ENCODE peak calls at places on chromosomes 7 and 10, in six cellular contexts. G is NCI-H345, U is omental fat pad, Y is coronary artery, J is HAP-1, E is T-helper 9 cell. V is an unnamed sample.

GRCh38 chr10:6114758-6115410 is 26.1 kb downstream of the RBM17 start:
- DNase-seq in E (no peak), U (no peak), G (no peak), J (no peak), Y (no peak), V (no peak)

GRCh38 chr7:114650491-114650890 is 235.9 kb downstream of the FOXP2 start:
- DNase-seq in U (no peak), E (no peak), Y (no peak), G (peak; percentile 13), J (no peak), V (no peak)

GRCh38 chr10:126663328-126663727 is 7.2 kb downstream of the C10orf90 start:
- DNase-seq in J (no peak), E (no peak), Y (no peak), U (no peak), G (no peak), V (no peak)

GRCh38 chr7:21192662-21193061 is 235.2 kb upstream of the SP4 start:
- DNase-seq in U (no peak), J (no peak), G (no peak), Y (no peak), E (no peak), V (no peak)

GRCh38 chr7:1852781-1853618 is 182.9 kb downstream of the ELFN1 start:
- DNase-seq in J (no peak), G (no peak), U (no peak), E (no peak), Y (peak; percentile 64), V (no peak)

GRCh38 chr7:158017226-158018060 is 570.2 kb downstream of the PTPRN2 start:
- DNase-seq in U (no peak), Y (peak; percentile 52), G (peak; percentile 59), E (no peak), J (peak; percentile 46), V (no peak)

GRCh38 chr7:122310119-122311021 is 5.8 kb upstream of the FEZF1 start:
- DNase-seq in J (peak; percentile 83), Y (no peak), U (no peak), E (no peak), G (no peak), V (no peak)

GRCh38 chr10:61464461-61465215 is 11.5 kb upstream of the TMEM26 start:
- DNase-seq in J (no peak), U (no peak), E (no peak), G (no peak), Y (no peak), V (no peak)

GRCh38 chr7:50353201-50353600 is 48.7 kb downstream of the IKZF1 start:
- DNase-seq in Y (no peak), U (no peak), G (no peak), E (no peak), J (no peak), V (no peak)

GRCh38 chr7:116384936-116385635 is 114.5 kb upstream of the CAV2 start:
- DNase-seq in G (no peak), E (no peak), U (no peak), Y (no peak), J (no peak), V (no peak)

GRCh38 chr10:30357075-30357801 is 8.2 kb upstream of the MTPAP start:
- DNase-seq in J (no peak), G (no peak), U (no peak), Y (no peak), E (no peak), V (peak; percentile 46)

V was measured in ascending aorta.